ENCODE peak calls at places on chromosomes 3 and 15, in four cellular contexts. R, A, W and D are unnamed samples.

GRCh38 chr3:177772908-177773557 is 575.8 kb upstream of the TBL1XR1 start:
- DNase-seq in R (peak), A (no peak), W (no peak), D (no peak)

GRCh38 chr15:66908503-66909095 is 156.8 kb upstream of the SMAD3 start:
- DNase-seq in R (no peak), A (no peak), W (no peak), D (no peak)

GRCh38 chr15:61527836-61528589 is 298.9 kb upstream of the RORA start:
- DNase-seq in R (no peak), A (no peak), W (no peak), D (no peak)

GRCh38 chr3:148319161-148319915 is 378.4 kb upstream of the AGTR1 start:
- DNase-seq in R (peak), A (no peak), W (no peak), D (peak)

GRCh38 chr15:59879506-59879905 is 124.6 kb upstream of the FOXB1 start:
- DNase-seq in R (no peak), A (no peak), W (no peak), D (no peak)

GRCh38 chr3:153291052-153291689 is 129.1 kb downstream of the RAP2B start:
- DNase-seq in R (no peak), A (no peak), W (no peak), D (peak)

GRCh38 chr15:31471731-31472430 is 145.2 kb downstream of the KLF13 start:
- DNase-seq in R (no peak), A (peak), W (no peak), D (no peak)

GRCh38 chr3:126418256-126418530 is 23.5 kb downstream of the CFAP100 start:
- DNase-seq in R (no peak), A (no peak), W (no peak), D (no peak)

GRCh38 chr3:52193059-52193458 is 4.9 kb upstream of the ALAS1 start:
- DNase-seq in R (no peak), A (no peak), W (no peak), D (no peak)

GRCh38 chr3:73270839-73271483 is 209.5 kb downstream of the EBLN2 start:
- DNase-seq in R (no peak), A (no peak), W (no peak), D (no peak)

GRCh38 chr15:92611150-92611549 is 44.4 kb downstream of the FAM174B start:
- DNase-seq in R (no peak), A (no peak), W (no peak), D (no peak)

GRCh38 chr3:126267976-126268615 is 87.7 kb upstream of the ALDH1L1 start:
- DNase-seq in R (no peak), A (peak), W (no peak), D (no peak)

GRCh38 chr15:100944237-100944875 is 25.2 kb downstream of the LRRK1 start:
- DNase-seq in R (no peak), A (no peak), W (no peak), D (no peak)